ENCODE peak calls at places on chromosomes 16 and 17, in eight cellular contexts. One of them, this sample, is unnamed.

GRCh38 chr17:8095361-8095760 is 7.8 kb upstream of the ALOX12B start:
- DNase-seq in stimulated activated CD4-positive, alpha-beta T cell treated with anti-CD3 and anti-CD28 coated beads, Interleukin-1b, Interleukin-23, amount 100 ng/mL, for 24 hours: no peak
- DNase-seq in stimulated activated effector memory CD8-positive, alpha-beta T cell treated with anti-CD3 and anti-CD28 coated beads, Interleukin-12 subunit alpha, Interleukin-12 subunit beta, amount 100 ng/mL, for 72 hours: no peak
- DNase-seq in NCI-H345: no peak
- DNase-seq in HEK293T: no peak
- DNase-seq in myocyte: no peak
- DNase-seq in AG04449: no peak
- DNase-seq in germinal center: no peak
- DNase-seq in this sample: no peak

GRCh38 chr17:38898812-38899348 is 26.5 kb upstream of the LASP1NB start:
- DNase-seq in stimulated activated CD4-positive, alpha-beta T cell treated with anti-CD3 and anti-CD28 coated beads, Interleukin-1b, Interleukin-23, amount 100 ng/mL, for 24 hours: peak
- DNase-seq in stimulated activated effector memory CD8-positive, alpha-beta T cell treated with anti-CD3 and anti-CD28 coated beads, Interleukin-12 subunit alpha, Interleukin-12 subunit beta, amount 100 ng/mL, for 72 hours: peak
- DNase-seq in NCI-H345: no peak
- DNase-seq in HEK293T: no peak
- DNase-seq in myocyte: peak
- DNase-seq in AG04449: no peak
- DNase-seq in germinal center: peak
- DNase-seq in this sample: no peak

GRCh38 chr17:76265624-76266243 is 586 bp downstream of the UBALD2 start:
- DNase-seq in stimulated activated CD4-positive, alpha-beta T cell treated with anti-CD3 and anti-CD28 coated beads, Interleukin-1b, Interleukin-23, amount 100 ng/mL, for 24 hours: no peak
- DNase-seq in stimulated activated effector memory CD8-positive, alpha-beta T cell treated with anti-CD3 and anti-CD28 coated beads, Interleukin-12 subunit alpha, Interleukin-12 subunit beta, amount 100 ng/mL, for 72 hours: no peak
- DNase-seq in NCI-H345: peak
- DNase-seq in HEK293T: peak
- DNase-seq in myocyte: peak
- DNase-seq in AG04449: no peak
- DNase-seq in germinal center: no peak
- DNase-seq in this sample: peak

GRCh38 chr16:48907906-48908634 is 298.1 kb upstream of the N4BP1 start:
- DNase-seq in stimulated activated CD4-positive, alpha-beta T cell treated with anti-CD3 and anti-CD28 coated beads, Interleukin-1b, Interleukin-23, amount 100 ng/mL, for 24 hours: no peak
- DNase-seq in stimulated activated effector memory CD8-positive, alpha-beta T cell treated with anti-CD3 and anti-CD28 coated beads, Interleukin-12 subunit alpha, Interleukin-12 subunit beta, amount 100 ng/mL, for 72 hours: no peak
- DNase-seq in NCI-H345: no peak
- DNase-seq in HEK293T: no peak
- DNase-seq in myocyte: no peak
- DNase-seq in AG04449: no peak
- DNase-seq in germinal center: no peak
- DNase-seq in this sample: no peak

GRCh38 chr16:75640598-75640997 is 6.9 kb downstream of the KARS1 start:
- DNase-seq in stimulated activated CD4-positive, alpha-beta T cell treated with anti-CD3 and anti-CD28 coated beads, Interleukin-1b, Interleukin-23, amount 100 ng/mL, for 24 hours: no peak
- DNase-seq in stimulated activated effector memory CD8-positive, alpha-beta T cell treated with anti-CD3 and anti-CD28 coated beads, Interleukin-12 subunit alpha, Interleukin-12 subunit beta, amount 100 ng/mL, for 72 hours: no peak
- DNase-seq in NCI-H345: no peak
- DNase-seq in HEK293T: no peak
- DNase-seq in myocyte: no peak
- DNase-seq in AG04449: no peak
- DNase-seq in germinal center: no peak
- DNase-seq in this sample: no peak

GRCh38 chr17:66292351-66292750 is 10.1 kb upstream of the PRKCA start:
- DNase-seq in stimulated activated CD4-positive, alpha-beta T cell treated with anti-CD3 and anti-CD28 coated beads, Interleukin-1b, Interleukin-23, amount 100 ng/mL, for 24 hours: no peak
- DNase-seq in stimulated activated effector memory CD8-positive, alpha-beta T cell treated with anti-CD3 and anti-CD28 coated beads, Interleukin-12 subunit alpha, Interleukin-12 subunit beta, amount 100 ng/mL, for 72 hours: no peak
- DNase-seq in NCI-H345: no peak
- DNase-seq in HEK293T: no peak
- DNase-seq in myocyte: no peak
- DNase-seq in AG04449: no peak
- DNase-seq in germinal center: no peak
- DNase-seq in this sample: no peak

GRCh38 chr16:26801628-26802027 is 265.1 kb upstream of the C16orf82 start:
- DNase-seq in stimulated activated CD4-positive, alpha-beta T cell treated with anti-CD3 and anti-CD28 coated beads, Interleukin-1b, Interleukin-23, amount 100 ng/mL, for 24 hours: no peak
- DNase-seq in stimulated activated effector memory CD8-positive, alpha-beta T cell treated with anti-CD3 and anti-CD28 coated beads, Interleukin-12 subunit alpha, Interleukin-12 subunit beta, amount 100 ng/mL, for 72 hours: no peak
- DNase-seq in NCI-H345: no peak
- DNase-seq in HEK293T: no peak
- DNase-seq in myocyte: no peak
- DNase-seq in AG04449: no peak
- DNase-seq in germinal center: no peak
- DNase-seq in this sample: no peak

GRCh38 chr17:64399767-64400156 is 9.1 kb upstream of the PECAM1 start:
- DNase-seq in stimulated activated CD4-positive, alpha-beta T cell treated with anti-CD3 and anti-CD28 coated beads, Interleukin-1b, Interleukin-23, amount 100 ng/mL, for 24 hours: no peak
- DNase-seq in stimulated activated effector memory CD8-positive, alpha-beta T cell treated with anti-CD3 and anti-CD28 coated beads, Interleukin-12 subunit alpha, Interleukin-12 subunit beta, amount 100 ng/mL, for 72 hours: no peak
- DNase-seq in NCI-H345: no peak
- DNase-seq in HEK293T: no peak
- DNase-seq in myocyte: peak
- DNase-seq in AG04449: no peak
- DNase-seq in germinal center: no peak
- DNase-seq in this sample: no peak

GRCh38 chr17:5785867-5786509 is 201.7 kb upstream of the NLRP1 start:
- DNase-seq in stimulated activated CD4-positive, alpha-beta T cell treated with anti-CD3 and anti-CD28 coated beads, Interleukin-1b, Interleukin-23, amount 100 ng/mL, for 24 hours: no peak
- DNase-seq in stimulated activated effector memory CD8-positive, alpha-beta T cell treated with anti-CD3 and anti-CD28 coated beads, Interleukin-12 subunit alpha, Interleukin-12 subunit beta, amount 100 ng/mL, for 72 hours: no peak
- DNase-seq in NCI-H345: no peak
- DNase-seq in HEK293T: no peak
- DNase-seq in myocyte: peak
- DNase-seq in AG04449: no peak
- DNase-seq in germinal center: no peak
- DNase-seq in this sample: no peak

GRCh38 chr16:85216522-85217375 is 104.5 kb upstream of the CIBAR2 start:
- DNase-seq in stimulated activated CD4-positive, alpha-beta T cell treated with anti-CD3 and anti-CD28 coated beads, Interleukin-1b, Interleukin-23, amount 100 ng/mL, for 24 hours: no peak
- DNase-seq in stimulated activated effector memory CD8-positive, alpha-beta T cell treated with anti-CD3 and anti-CD28 coated beads, Interleukin-12 subunit alpha, Interleukin-12 subunit beta, amount 100 ng/mL, for 72 hours: no peak
- DNase-seq in NCI-H345: no peak
- DNase-seq in HEK293T: no peak
- DNase-seq in myocyte: no peak
- DNase-seq in AG04449: no peak
- DNase-seq in germinal center: no peak
- DNase-seq in this sample: no peak

GRCh38 chr17:20206591-20206990 is 197.4 kb downstream of the SPECC1 start:
- DNase-seq in stimulated activated CD4-positive, alpha-beta T cell treated with anti-CD3 and anti-CD28 coated beads, Interleukin-1b, Interleukin-23, amount 100 ng/mL, for 24 hours: no peak
- DNase-seq in stimulated activated effector memory CD8-positive, alpha-beta T cell treated with anti-CD3 and anti-CD28 coated beads, Interleukin-12 subunit alpha, Interleukin-12 subunit beta, amount 100 ng/mL, for 72 hours: no peak
- DNase-seq in NCI-H345: no peak
- DNase-seq in HEK293T: no peak
- DNase-seq in myocyte: peak
- DNase-seq in AG04449: no peak
- DNase-seq in germinal center: no peak
- DNase-seq in this sample: no peak

GRCh38 chr16:31535737-31536136 is 8.0 kb downstream of the AHSP start:
- DNase-seq in stimulated activated CD4-positive, alpha-beta T cell treated with anti-CD3 and anti-CD28 coated beads, Interleukin-1b, Interleukin-23, amount 100 ng/mL, for 24 hours: no peak
- DNase-seq in stimulated activated effector memory CD8-positive, alpha-beta T cell treated with anti-CD3 and anti-CD28 coated beads, Interleukin-12 subunit alpha, Interleukin-12 subunit beta, amount 100 ng/mL, for 72 hours: no peak
- DNase-seq in NCI-H345: no peak
- DNase-seq in HEK293T: no peak
- DNase-seq in myocyte: no peak
- DNase-seq in AG04449: no peak
- DNase-seq in germinal center: no peak
- DNase-seq in this sample: no peak

This sample was measured in SHP77.